ENCODE peak calls at places on chromosomes 3 and 15, in eight cellular contexts. One of them, this sample, is unnamed.

GRCh38 chr15:74312445-74313007 is 54.9 kb downstream of the CYP11A1 start:
- DNase-seq in foreskin fibroblast: no peak
- DNase-seq in left lung: no peak
- DNase-seq in prostate gland: no peak
- DNase-seq in NB4: no peak
- DNase-seq in CD8-positive, alpha-beta T cell: no peak
- DNase-seq in heart right ventricle: no peak
- DNase-seq in transverse colon: no peak
- DNase-seq in this sample: no peak

GRCh38 chr15:39869251-39869650 is 50.8 kb downstream of the GPR176 start:
- DNase-seq in prostate gland: no peak
- DNase-seq in CD8-positive, alpha-beta T cell: no peak
- DNase-seq in NB4: no peak
- DNase-seq in left lung: no peak
- DNase-seq in transverse colon: no peak
- DNase-seq in heart right ventricle: no peak
- DNase-seq in foreskin fibroblast: no peak
- DNase-seq in this sample: no peak

GRCh38 chr3:69999191-70000027 is at the start of gene SAMMSON:
- DNase-seq in left lung: no peak
- DNase-seq in NB4: no peak
- DNase-seq in foreskin fibroblast: peak
- DNase-seq in CD8-positive, alpha-beta T cell: no peak
- DNase-seq in prostate gland: no peak
- DNase-seq in heart right ventricle: no peak
- DNase-seq in transverse colon: no peak
- DNase-seq in this sample: no peak

GRCh38 chr3:3189961-3190360 is 10.5 kb upstream of the CRBN start:
- DNase-seq in foreskin fibroblast: no peak
- DNase-seq in prostate gland: no peak
- DNase-seq in transverse colon: no peak
- DNase-seq in heart right ventricle: no peak
- DNase-seq in NB4: no peak
- DNase-seq in left lung: no peak
- DNase-seq in CD8-positive, alpha-beta T cell: no peak
- DNase-seq in this sample: no peak

GRCh38 chr15:28098360-28098765 is 752 bp downstream of the OCA2 start:
- DNase-seq in CD8-positive, alpha-beta T cell: no peak
- DNase-seq in NB4: no peak
- DNase-seq in transverse colon: no peak
- DNase-seq in left lung: no peak
- DNase-seq in prostate gland: no peak
- DNase-seq in heart right ventricle: no peak
- DNase-seq in foreskin fibroblast: peak
- DNase-seq in this sample: no peak

GRCh38 chr3:100158877-100159563 is 44.7 kb upstream of the FILIP1L start:
- DNase-seq in CD8-positive, alpha-beta T cell: no peak
- DNase-seq in foreskin fibroblast: peak
- DNase-seq in transverse colon: no peak
- DNase-seq in NB4: no peak
- DNase-seq in heart right ventricle: peak
- DNase-seq in prostate gland: no peak
- DNase-seq in left lung: no peak
- DNase-seq in this sample: no peak

GRCh38 chr15:98754283-98755022 is 106.1 kb downstream of the IGF1R start:
- DNase-seq in transverse colon: no peak
- DNase-seq in left lung: no peak
- DNase-seq in foreskin fibroblast: no peak
- DNase-seq in prostate gland: no peak
- DNase-seq in CD8-positive, alpha-beta T cell: no peak
- DNase-seq in NB4: no peak
- DNase-seq in heart right ventricle: no peak
- DNase-seq in this sample: no peak

GRCh38 chr15:68252925-68253534 is 23.5 kb upstream of the CLN6 start:
- DNase-seq in left lung: no peak
- DNase-seq in transverse colon: peak
- DNase-seq in foreskin fibroblast: peak
- DNase-seq in NB4: peak
- DNase-seq in prostate gland: peak
- DNase-seq in heart right ventricle: peak
- DNase-seq in CD8-positive, alpha-beta T cell: peak
- DNase-seq in this sample: peak

GRCh38 chr3:186281172-186281571 is 80.9 kb downstream of the DGKG start:
- DNase-seq in left lung: no peak
- DNase-seq in prostate gland: no peak
- DNase-seq in CD8-positive, alpha-beta T cell: no peak
- DNase-seq in foreskin fibroblast: peak
- DNase-seq in NB4: no peak
- DNase-seq in heart right ventricle: no peak
- DNase-seq in transverse colon: no peak
- DNase-seq in this sample: peak

GRCh38 chr15:56678562-56678961 is 54.7 kb downstream of the ZNF280D start:
- DNase-seq in left lung: no peak
- DNase-seq in CD8-positive, alpha-beta T cell: no peak
- DNase-seq in heart right ventricle: no peak
- DNase-seq in NB4: no peak
- DNase-seq in transverse colon: no peak
- DNase-seq in foreskin fibroblast: no peak
- DNase-seq in prostate gland: no peak
- DNase-seq in this sample: no peak

DNA sequence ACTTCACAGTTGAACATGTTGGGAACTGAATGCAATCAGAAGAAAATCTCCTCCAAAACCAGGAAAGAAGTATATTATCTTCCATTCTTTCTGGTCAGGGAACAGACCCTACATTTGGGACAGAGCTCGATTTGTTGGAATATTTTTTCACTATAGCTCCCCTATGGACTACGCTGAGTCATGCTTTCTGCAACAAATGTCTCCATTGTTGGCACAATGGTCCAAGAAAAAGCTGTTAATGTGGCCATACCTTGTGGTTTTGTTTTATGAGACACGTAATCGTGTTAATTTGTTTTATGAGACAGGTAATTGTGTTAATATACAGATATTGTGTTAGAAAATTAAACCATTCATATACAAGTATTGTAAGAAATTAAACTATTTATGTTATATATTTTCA is 101.4 kb downstream of the TGFBR2 start:
- DNase-seq in transverse colon: no peak
- DNase-seq in heart right ventricle: no peak
- DNase-seq in CD8-positive, alpha-beta T cell: no peak
- DNase-seq in left lung: no peak
- DNase-seq in NB4: no peak
- DNase-seq in prostate gland: no peak
- DNase-seq in foreskin fibroblast: no peak
- DNase-seq in this sample: no peak
- H3K4me3 ChIP-seq in transverse colon: no peak
- H3K4me3 ChIP-seq in heart right ventricle: no peak
- H3K4me3 ChIP-seq in CD8-positive, alpha-beta T cell: no peak
- H3K4me3 ChIP-seq in left lung: no peak
- H3K4me3 ChIP-seq in NB4: no peak
- H3K4me3 ChIP-seq in prostate gland: no peak
- H3K4me3 ChIP-seq in foreskin fibroblast: no peak
- H3K4me3 ChIP-seq in this sample: no peak

GRCh38 chr3:38003371-38003816 is 12.8 kb downstream of the VILL start:
- DNase-seq in left lung: peak
- DNase-seq in foreskin fibroblast: peak
- DNase-seq in prostate gland: peak
- DNase-seq in heart right ventricle: no peak
- DNase-seq in CD8-positive, alpha-beta T cell: peak
- DNase-seq in transverse colon: peak
- DNase-seq in NB4: peak
- DNase-seq in this sample: no peak
- TF ChIP-seq CTCF in left lung: peak
- TF ChIP-seq CTCF in foreskin fibroblast: peak
- TF ChIP-seq CTCF in prostate gland: peak
- TF ChIP-seq CTCF in heart right ventricle: peak
- TF ChIP-seq CTCF in CD8-positive, alpha-beta T cell: peak
- TF ChIP-seq CTCF in transverse colon: peak
- TF ChIP-seq CTCF in NB4: peak
- TF ChIP-seq CTCF in this sample: peak

DNA sequence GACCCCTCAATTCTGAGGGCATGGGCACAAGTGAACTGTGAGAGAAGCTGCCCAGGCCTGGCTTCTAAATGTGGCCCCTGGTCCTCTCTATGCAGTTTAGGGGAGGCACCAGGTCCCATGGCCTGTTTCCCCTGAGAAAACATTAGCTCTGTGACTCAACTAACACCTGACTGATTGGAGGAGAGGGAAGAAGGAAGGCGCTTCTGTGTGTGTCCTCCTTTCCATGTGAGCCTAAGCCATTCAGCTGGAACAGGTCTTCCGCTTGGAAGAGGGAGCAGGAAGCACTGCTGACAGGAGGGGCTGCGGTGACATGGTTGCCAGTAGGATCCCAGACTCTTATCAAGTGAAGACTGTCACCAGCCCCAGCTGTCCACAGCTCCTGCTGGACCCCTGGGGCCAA is 79.5 kb downstream of the MYLK start:
- DNase-seq in NB4: no peak
- DNase-seq in prostate gland: no peak
- DNase-seq in heart right ventricle: no peak
- DNase-seq in left lung: no peak
- DNase-seq in CD8-positive, alpha-beta T cell: no peak
- DNase-seq in transverse colon: no peak
- DNase-seq in foreskin fibroblast: no peak
- DNase-seq in this sample: no peak
- H3K4me3 ChIP-seq in NB4: no peak
- H3K4me3 ChIP-seq in prostate gland: no peak
- H3K4me3 ChIP-seq in heart right ventricle: no peak
- H3K4me3 ChIP-seq in left lung: no peak
- H3K4me3 ChIP-seq in CD8-positive, alpha-beta T cell: no peak
- H3K4me3 ChIP-seq in transverse colon: no peak
- H3K4me3 ChIP-seq in foreskin fibroblast: no peak
- H3K4me3 ChIP-seq in this sample: no peak

DNA sequence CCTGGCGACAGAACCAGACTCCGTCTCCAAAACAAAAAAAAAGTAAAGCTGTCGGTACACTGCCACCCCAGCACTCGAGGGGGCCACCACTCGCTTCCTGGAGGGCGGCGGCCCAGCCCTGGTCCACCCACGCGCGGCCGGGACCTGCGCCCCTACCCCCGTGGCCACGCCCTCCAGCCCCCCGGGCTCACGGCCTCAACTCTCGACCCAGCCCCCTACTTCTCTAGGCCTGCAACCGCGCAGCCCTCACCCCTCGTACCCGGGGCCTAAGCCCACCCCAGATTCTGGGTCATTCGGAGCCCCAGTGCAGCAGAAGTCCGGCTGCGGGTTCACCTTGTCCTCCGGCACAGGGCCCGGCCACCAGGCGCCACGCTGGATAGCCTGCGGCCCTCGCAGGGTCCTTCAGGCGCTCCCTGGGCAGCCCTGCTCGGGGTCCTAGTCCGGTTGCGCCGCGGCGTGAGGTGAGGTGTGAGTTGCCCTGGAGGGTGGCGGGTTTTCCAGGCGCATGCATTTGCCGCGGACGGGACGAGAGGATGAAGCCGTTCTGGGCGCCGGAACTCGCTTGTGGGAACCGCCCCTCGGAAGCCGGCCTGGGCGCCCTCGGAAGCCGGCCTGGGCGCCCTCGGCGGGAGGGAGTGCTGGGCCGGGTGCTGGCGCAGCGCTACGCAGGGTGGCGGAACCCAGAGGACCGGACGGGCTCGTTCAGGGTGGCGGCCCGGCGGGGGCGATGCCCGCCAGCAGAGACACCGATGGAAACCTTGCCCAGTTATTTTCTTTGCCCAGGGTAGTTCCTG is 32.2 kb downstream of the SPINK8 start:
- DNase-seq in heart right ventricle: peak
- DNase-seq in CD8-positive, alpha-beta T cell: peak
- DNase-seq in prostate gland: peak
- DNase-seq in NB4: peak
- DNase-seq in left lung: peak
- DNase-seq in foreskin fibroblast: peak
- DNase-seq in transverse colon: peak
- DNase-seq in this sample: peak
- TF ChIP-seq CTCF in heart right ventricle: no peak
- TF ChIP-seq CTCF in CD8-positive, alpha-beta T cell: no peak
- TF ChIP-seq CTCF in prostate gland: no peak
- TF ChIP-seq CTCF in NB4: no peak
- TF ChIP-seq CTCF in left lung: no peak
- TF ChIP-seq CTCF in foreskin fibroblast: no peak
- TF ChIP-seq CTCF in transverse colon: no peak
- TF ChIP-seq CTCF in this sample: no peak

GRCh38 chr15:79430901-79431635 is 1.1 kb upstream of the MINAR1 start:
- DNase-seq in transverse colon: no peak
- DNase-seq in heart right ventricle: no peak
- DNase-seq in left lung: no peak
- DNase-seq in foreskin fibroblast: no peak
- DNase-seq in CD8-positive, alpha-beta T cell: no peak
- DNase-seq in NB4: no peak
- DNase-seq in prostate gland: no peak
- DNase-seq in this sample: no peak
- H3K4me3 ChIP-seq in transverse colon: no peak
- H3K4me3 ChIP-seq in heart right ventricle: peak
- H3K4me3 ChIP-seq in left lung: peak
- H3K4me3 ChIP-seq in foreskin fibroblast: peak
- H3K4me3 ChIP-seq in CD8-positive, alpha-beta T cell: no peak
- H3K4me3 ChIP-seq in NB4: no peak
- H3K4me3 ChIP-seq in prostate gland: peak
- H3K4me3 ChIP-seq in this sample: peak

GRCh38 chr15:99762288-99762687 is 29.1 kb upstream of the LYSMD4 start:
- DNase-seq in prostate gland: no peak
- DNase-seq in NB4: no peak
- DNase-seq in CD8-positive, alpha-beta T cell: no peak
- DNase-seq in foreskin fibroblast: peak
- DNase-seq in left lung: no peak
- DNase-seq in heart right ventricle: no peak
- DNase-seq in transverse colon: no peak
- DNase-seq in this sample: no peak
- TF ChIP-seq CTCF in prostate gland: no peak
- TF ChIP-seq CTCF in NB4: no peak
- TF ChIP-seq CTCF in CD8-positive, alpha-beta T cell: no peak
- TF ChIP-seq CTCF in foreskin fibroblast: no peak
- TF ChIP-seq CTCF in left lung: no peak
- TF ChIP-seq CTCF in heart right ventricle: no peak
- TF ChIP-seq CTCF in transverse colon: no peak
- TF ChIP-seq CTCF in this sample: no peak

This sample was measured in astrocyte of the cerebellum.